ENCODE peak calls at places on chromosomes 13 and 19, in five cellular contexts. One of them, this sample, is unnamed. For H3K4me1, the result is how much of the 10 kb centered on the place peaks cover.

GRCh38 chr13:37492741-37493514 is 105.6 kb downstream of the POSTN start:
- DNase-seq in esophagus squamous epithelium: no peak
- DNase-seq in heart right ventricle: no peak
- DNase-seq in IMR-90: peak
- DNase-seq in aorta: no peak
- DNase-seq in this sample: no peak

GRCh38 chr19:55269299-55269698 is 10.5 kb upstream of the PPP6R1 start:
- DNase-seq in esophagus squamous epithelium: no peak
- DNase-seq in heart right ventricle: no peak
- DNase-seq in IMR-90: no peak
- DNase-seq in aorta: no peak
- DNase-seq in this sample: no peak

GRCh38 chr13:113187263-113187669 is 21.2 kb downstream of the PCID2 start:
- DNase-seq in esophagus squamous epithelium: peak
- DNase-seq in heart right ventricle: peak
- DNase-seq in IMR-90: peak
- DNase-seq in aorta: peak
- DNase-seq in this sample: no peak

GRCh38 chr19:14580623-14581237 is 2.2 kb upstream of the CLEC17A start:
- DNase-seq in esophagus squamous epithelium: no peak
- DNase-seq in heart right ventricle: no peak
- DNase-seq in IMR-90: no peak
- DNase-seq in aorta: no peak
- DNase-seq in this sample: no peak

GRCh38 chr13:21638319-21639282 is 32.3 kb upstream of the FGF9 start:
- DNase-seq in esophagus squamous epithelium: no peak
- DNase-seq in heart right ventricle: no peak
- DNase-seq in IMR-90: peak
- DNase-seq in aorta: no peak
- DNase-seq in this sample: no peak

GRCh38 chr13:73828811-73829210 is 305.4 kb downstream of the KLF12 start:
- DNase-seq in esophagus squamous epithelium: no peak
- DNase-seq in heart right ventricle: no peak
- DNase-seq in IMR-90: no peak
- DNase-seq in aorta: no peak
- DNase-seq in this sample: no peak

GRCh38 chr13:110070511-110071120 is 236.3 kb downstream of the COL4A1 start:
- DNase-seq in esophagus squamous epithelium: no peak
- DNase-seq in heart right ventricle: no peak
- DNase-seq in IMR-90: peak
- DNase-seq in aorta: no peak
- DNase-seq in this sample: no peak

GRCh38 chr19:54352041-54352440 is 12.7 kb downstream of the LAIR1 start:
- DNase-seq in esophagus squamous epithelium: no peak
- DNase-seq in heart right ventricle: no peak
- DNase-seq in IMR-90: no peak
- DNase-seq in aorta: no peak
- DNase-seq in this sample: no peak

GRCh38 chr13:94188173-94188869 is 291.2 kb downstream of the DCT start:
- DNase-seq in esophagus squamous epithelium: no peak
- DNase-seq in heart right ventricle: no peak
- DNase-seq in IMR-90: no peak
- DNase-seq in aorta: no peak
- DNase-seq in this sample: no peak

GRCh38 chr13:26457212-26457611 is 100.3 kb upstream of the WASF3 start:
- DNase-seq in esophagus squamous epithelium: no peak
- DNase-seq in heart right ventricle: no peak
- DNase-seq in IMR-90: no peak
- DNase-seq in aorta: no peak
- DNase-seq in this sample: no peak

GRCh38 chr19:8512991-8513686 is 828 bp downstream of the ZNF414 start:
- DNase-seq in esophagus squamous epithelium: no peak
- DNase-seq in heart right ventricle: no peak
- DNase-seq in IMR-90: no peak
- DNase-seq in aorta: no peak
- DNase-seq in this sample: no peak

GRCh38 chr19:3073931-3074595 is 11.8 kb upstream of the TLE5 start:
- DNase-seq in esophagus squamous epithelium: no peak
- DNase-seq in heart right ventricle: no peak
- DNase-seq in IMR-90: no peak
- DNase-seq in aorta: no peak
- DNase-seq in this sample: no peak

GRCh38 chr13:51158923-51159322 is 47.8 kb upstream of the C13orf42 start:
- DNase-seq in esophagus squamous epithelium: no peak
- DNase-seq in heart right ventricle: no peak
- DNase-seq in IMR-90: no peak
- DNase-seq in aorta: no peak
- DNase-seq in this sample: no peak

GRCh38 chr13:76991432-76991795 is 467 bp upstream of the CLN5 start:
- DNase-seq in esophagus squamous epithelium: peak
- DNase-seq in heart right ventricle: no peak
- DNase-seq in IMR-90: no peak
- DNase-seq in aorta: no peak
- DNase-seq in this sample: peak

GRCh38 chr13:44063881-44064280 is 184.2 kb downstream of the LACC1 start:
- DNase-seq in esophagus squamous epithelium: no peak
- DNase-seq in heart right ventricle: no peak
- DNase-seq in IMR-90: no peak
- DNase-seq in aorta: no peak
- DNase-seq in this sample: no peak

GRCh38 chr13:39527301-39527700 is 75.7 kb downstream of the LHFPL6 start:
- DNase-seq in esophagus squamous epithelium: no peak
- DNase-seq in heart right ventricle: no peak
- DNase-seq in IMR-90: no peak
- DNase-seq in aorta: no peak
- DNase-seq in this sample: no peak

GRCh38 chr13:33109319-33109718 is 93.1 kb downstream of the KL start:
- DNase-seq in esophagus squamous epithelium: no peak
- DNase-seq in heart right ventricle: no peak
- DNase-seq in IMR-90: no peak
- DNase-seq in aorta: no peak
- DNase-seq in this sample: no peak

GRCh38 chr13:32804673-32805260 is 211.5 kb upstream of the KL start:
- DNase-seq in esophagus squamous epithelium: no peak
- DNase-seq in heart right ventricle: no peak
- DNase-seq in IMR-90: peak
- DNase-seq in aorta: no peak
- DNase-seq in this sample: no peak

GRCh38 chr13:21171420-21171819 is 4.9 kb downstream of the SKA3 start:
- DNase-seq in esophagus squamous epithelium: no peak
- DNase-seq in heart right ventricle: no peak
- DNase-seq in IMR-90: no peak
- DNase-seq in aorta: no peak
- DNase-seq in this sample: no peak

GRCh38 chr19:53812335-53812734 is 11.8 kb downstream of the NLRP12 start:
- DNase-seq in esophagus squamous epithelium: no peak
- DNase-seq in heart right ventricle: no peak
- DNase-seq in IMR-90: no peak
- DNase-seq in aorta: no peak
- DNase-seq in this sample: no peak

GRCh38 chr19:18046066-18046718 is 38.2 kb downstream of the ARRDC2 start:
- DNase-seq in esophagus squamous epithelium: no peak
- DNase-seq in heart right ventricle: no peak
- DNase-seq in IMR-90: peak
- DNase-seq in aorta: peak
- DNase-seq in this sample: no peak

GRCh38 chr19:44640518-44640917 is 3.2 kb upstream of the PVR start:
- DNase-seq in esophagus squamous epithelium: no peak
- DNase-seq in heart right ventricle: no peak
- DNase-seq in IMR-90: peak
- DNase-seq in aorta: no peak
- DNase-seq in this sample: no peak

GRCh38 chr19:44643605-44644390 is at the start of gene PVR:
- DNase-seq in esophagus squamous epithelium: no peak
- DNase-seq in heart right ventricle: peak
- DNase-seq in IMR-90: peak
- DNase-seq in aorta: peak
- DNase-seq in this sample: peak

GRCh38 chr19:44642375-44642774 is 1.3 kb upstream of the PVR start:
- DNase-seq in esophagus squamous epithelium: no peak
- DNase-seq in heart right ventricle: no peak
- DNase-seq in IMR-90: no peak
- DNase-seq in aorta: no peak
- DNase-seq in this sample: no peak

GRCh38 chr19:44641460-44641859 is 2.2 kb upstream of the PVR start:
- DNase-seq in esophagus squamous epithelium: no peak
- DNase-seq in heart right ventricle: no peak
- DNase-seq in IMR-90: no peak
- DNase-seq in aorta: no peak
- DNase-seq in this sample: no peak

DNA sequence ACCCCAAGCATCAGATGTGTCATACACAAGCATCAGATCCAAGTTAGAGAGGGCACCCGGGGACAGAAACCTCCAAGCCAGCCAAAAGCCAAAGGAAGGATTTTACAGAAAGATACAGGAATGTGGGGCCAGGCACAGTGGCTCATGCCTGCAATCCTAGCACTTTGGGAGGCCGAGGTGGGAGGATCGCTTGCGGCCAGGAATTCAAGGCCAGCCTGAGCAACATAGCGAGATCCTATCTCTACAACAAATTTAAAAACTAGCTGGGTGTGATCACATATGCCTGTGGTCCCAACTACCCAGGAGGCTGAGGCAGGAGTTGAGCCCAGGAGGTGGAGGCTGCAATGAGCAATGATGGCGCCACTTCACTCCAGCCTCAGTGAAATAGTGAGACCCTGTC is 1.8 kb upstream of the PVR start:
- DNase-seq in esophagus squamous epithelium: no peak
- DNase-seq in heart right ventricle: no peak
- DNase-seq in IMR-90: no peak
- DNase-seq in aorta: no peak
- DNase-seq in this sample: no peak
- H3K4me1 ChIP-seq in esophagus squamous epithelium: under half
- H3K4me1 ChIP-seq in heart right ventricle: under half
- H3K4me1 ChIP-seq in IMR-90: under half
- H3K4me1 ChIP-seq in aorta: under half
- H3K4me1 ChIP-seq in this sample: under half

GRCh38 chr19:35714601-35715354 is 3.0 kb upstream of the KMT2B start:
- DNase-seq in esophagus squamous epithelium: no peak
- DNase-seq in heart right ventricle: no peak
- DNase-seq in IMR-90: no peak
- DNase-seq in aorta: no peak
- DNase-seq in this sample: no peak

GRCh38 chr19:35713904-35714440 is 3.8 kb upstream of the KMT2B start:
- DNase-seq in esophagus squamous epithelium: no peak
- DNase-seq in heart right ventricle: no peak
- DNase-seq in IMR-90: no peak
- DNase-seq in aorta: no peak
- DNase-seq in this sample: no peak

GRCh38 chr19:35710784-35711723 is 6.7 kb downstream of the ZBTB32 start:
- DNase-seq in esophagus squamous epithelium: no peak
- DNase-seq in heart right ventricle: no peak
- DNase-seq in IMR-90: no peak
- DNase-seq in aorta: no peak
- DNase-seq in this sample: no peak

GRCh38 chr19:35712910-35713845 is 4.6 kb upstream of the KMT2B start:
- DNase-seq in esophagus squamous epithelium: no peak
- DNase-seq in heart right ventricle: no peak
- DNase-seq in IMR-90: no peak
- DNase-seq in aorta: no peak
- DNase-seq in this sample: no peak

GRCh38 chr19:35712529-35712909 is 5.3 kb upstream of the KMT2B start:
- DNase-seq in esophagus squamous epithelium: no peak
- DNase-seq in heart right ventricle: no peak
- DNase-seq in IMR-90: no peak
- DNase-seq in aorta: no peak
- DNase-seq in this sample: no peak
- H3K4me1 ChIP-seq in esophagus squamous epithelium: under half
- H3K4me1 ChIP-seq in heart right ventricle: under half
- H3K4me1 ChIP-seq in IMR-90: under half
- H3K4me1 ChIP-seq in aorta: under half
- H3K4me1 ChIP-seq in this sample: under half

GRCh38 chr13:29933401-29933800 is 83.0 kb upstream of the UBL3 start:
- DNase-seq in esophagus squamous epithelium: no peak
- DNase-seq in heart right ventricle: no peak
- DNase-seq in IMR-90: no peak
- DNase-seq in aorta: no peak
- DNase-seq in this sample: no peak
- H3K4me1 ChIP-seq in esophagus squamous epithelium: under half
- H3K4me1 ChIP-seq in heart right ventricle: under half
- H3K4me1 ChIP-seq in IMR-90: under half
- H3K4me1 ChIP-seq in aorta: under half
- H3K4me1 ChIP-seq in this sample: under half

DNA sequence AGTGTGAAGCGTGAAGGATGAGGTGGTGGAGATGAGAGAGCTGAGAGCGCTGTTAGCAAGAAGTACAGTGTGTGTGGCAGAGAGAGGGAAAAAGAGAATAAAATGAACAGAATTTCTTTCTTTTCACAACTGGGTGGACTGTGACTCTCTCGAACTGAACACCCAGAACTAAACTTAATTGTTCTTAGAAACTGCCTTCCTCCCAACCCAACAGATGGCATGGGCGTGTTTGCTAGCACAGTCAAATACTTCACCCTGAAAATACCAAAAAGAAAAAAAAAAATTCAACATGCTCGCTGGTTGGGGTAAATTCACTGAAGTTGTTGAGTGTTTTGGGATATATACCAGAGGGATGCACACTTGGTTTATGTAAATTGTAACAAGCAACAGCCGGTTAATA is 116.1 kb downstream of the ZIC5 start:
- DNase-seq in esophagus squamous epithelium: no peak
- DNase-seq in heart right ventricle: no peak
- DNase-seq in IMR-90: no peak
- DNase-seq in aorta: no peak
- DNase-seq in this sample: no peak
- H3K4me1 ChIP-seq in esophagus squamous epithelium: under half
- H3K4me1 ChIP-seq in heart right ventricle: under half
- H3K4me1 ChIP-seq in IMR-90: under half
- H3K4me1 ChIP-seq in aorta: under half
- H3K4me1 ChIP-seq in this sample: under half

GRCh38 chr19:22806418-22806817 is 22.5 kb upstream of the ZNF99 start:
- DNase-seq in esophagus squamous epithelium: no peak
- DNase-seq in heart right ventricle: no peak
- DNase-seq in IMR-90: no peak
- DNase-seq in aorta: no peak
- DNase-seq in this sample: no peak
- H3K4me1 ChIP-seq in esophagus squamous epithelium: under half
- H3K4me1 ChIP-seq in heart right ventricle: under half
- H3K4me1 ChIP-seq in IMR-90: under half
- H3K4me1 ChIP-seq in aorta: under half
- H3K4me1 ChIP-seq in this sample: under half